ENCODE peak calls at places on chromosomes 2 and 18, in four cellular contexts. P is IMR-90, G is stomach, Y is activated T-cell treated with anti-CD3 and anti-CD28 coated beads for 48 hours. J is an unnamed sample.

GRCh38 chr2:121969155-121969554 is 213.7 kb downstream of the TSN start:
- DNase-seq in P (no peak), Y (no peak), G (no peak), J (no peak)

GRCh38 chr2:147483911-147484310 is 360.9 kb upstream of the ACVR2A start:
- DNase-seq in Y (no peak), G (no peak), P (no peak), J (no peak)

GRCh38 chr2:43005211-43005974 is 213.0 kb upstream of the HAAO start:
- DNase-seq in G (peak; percentile 93), Y (no peak), P (no peak), J (peak; percentile 85)

GRCh38 chr18:24611075-24611474 is 150.6 kb downstream of the HRH4 start:
- DNase-seq in Y (no peak), P (no peak), G (no peak), J (no peak)

GRCh38 chr2:224357098-224357901 is 44.6 kb downstream of the FAM124B start:
- DNase-seq in Y (peak; percentile 20), G (peak; percentile 49), P (peak; percentile 60), J (peak; percentile 53)

GRCh38 chr2:101282980-101283379 is 25.5 kb downstream of the RNF149 start:
- DNase-seq in Y (no peak), P (no peak), G (no peak), J (no peak)

GRCh38 chr2:65613968-65614555 is 181.7 kb upstream of the SPRED2 start:
- DNase-seq in G (no peak), Y (no peak), P (no peak), J (no peak)

GRCh38 chr2:147648471-147648870 is 196.4 kb upstream of the ACVR2A start:
- DNase-seq in G (no peak), Y (no peak), P (no peak), J (no peak)

GRCh38 chr2:222311321-222311977 is 12.7 kb upstream of the PAX3 start:
- DNase-seq in P (no peak), Y (no peak), G (no peak), J (no peak)

GRCh38 chr2:239827511-239827865 is 197.7 kb downstream of the NDUFA10 start:
- DNase-seq in P (no peak), G (peak; percentile 21), Y (no peak), J (no peak)

GRCh38 chr2:189248116-189248515 is 68.6 kb upstream of the COL5A2 start:
- DNase-seq in G (no peak), P (peak; percentile 5), Y (no peak), J (no peak)

GRCh38 chr2:7024261-7024660 is 107.0 kb downstream of the RNF144A start:
- DNase-seq in P (no peak), G (no peak), Y (no peak), J (no peak)

GRCh38 chr18:41906528-41907256 is 48.3 kb upstream of the PIK3C3 start:
- DNase-seq in Y (peak; percentile 12), G (no peak), P (peak; percentile 69), J (no peak)

GRCh38 chr2:7730990-7731389 is 813.8 kb downstream of the RNF144A start:
- DNase-seq in P (no peak), Y (no peak), G (no peak), J (no peak)

GRCh38 chr18:34280653-34281052 is 55.9 kb upstream of the NOL4 start:
- DNase-seq in P (no peak), G (no peak), Y (no peak), J (no peak)

GRCh38 chr18:70454705-70455322 is 166.0 kb downstream of the SOCS6 start:
- DNase-seq in G (no peak), Y (no peak), P (peak; percentile 79), J (no peak)

GRCh38 chr2:211837706-211838105 is 700.9 kb downstream of the ERBB4 start:
- DNase-seq in Y (no peak), P (no peak), G (no peak), J (no peak)

GRCh38 chr18:45014047-45014501 is 333.4 kb downstream of the SETBP1 start:
- DNase-seq in P (peak; percentile 82), G (no peak), Y (no peak), J (no peak)

GRCh38 chr2:98039085-98039756 is 43.5 kb upstream of the TMEM131 start:
- DNase-seq in Y (no peak), G (peak; percentile 39), P (no peak), J (peak; percentile 75)

GRCh38 chr18:52313213-52313612 is 26.8 kb upstream of the DCC start:
- DNase-seq in G (no peak), Y (no peak), P (no peak), J (no peak)

GRCh38 chr2:237421542-237422047 is 7.6 kb upstream of the COL6A3 start:
- DNase-seq in G (peak; percentile 81), Y (peak; percentile 77), P (peak; percentile 90), J (peak; percentile 81)

GRCh38 chr2:238651306-238652052 is 196.4 kb upstream of the TWIST2 start:
- DNase-seq in G (no peak), Y (no peak), P (no peak), J (no peak)

GRCh38 chr18:49812321-49813070 is 837 bp downstream of the ACAA2 start:
- DNase-seq in G (no peak), Y (no peak), P (peak; percentile 15), J (no peak)

GRCh38 chr2:213162515-213163118 is 11.2 kb upstream of the IKZF2 start:
- DNase-seq in G (no peak), P (peak; percentile 75), Y (no peak), J (no peak)

GRCh38 chr2:24365051-24365450 is 4.7 kb upstream of the ITSN2 start:
- DNase-seq in P (no peak), Y (no peak), G (peak; percentile 90), J (peak; percentile 86)